ENCODE peak calls at places on chromosome 16, in six cellular contexts. L is K562, Z is HepG2, V is GM12878, X is SK-N-SH, K is GM12891. D is an unnamed sample.
A peak's percentile ranks its signal among the peaks of the same experiment; 100 is the strongest.

GRCh38 chr16:56708418-56708817 is 21.5 kb upstream of the NUP93 start:
- DNase-seq in L (no peak), Z (no peak), V (no peak), X (no peak), K (no peak), D (no peak)

GRCh38 chr16:8931864-8932263 is 31.8 kb downstream of the USP7 start:
- DNase-seq in L (peak; percentile 55), Z (peak; percentile 48), V (no peak), X (no peak), K (no peak), D (no peak)

GRCh38 chr16:76278976-76279375 is 1.8 kb downstream of the CNTNAP4 start:
- DNase-seq in L (no peak), Z (peak; percentile 13), V (no peak), X (peak; percentile 21), K (no peak), D (no peak)

GRCh38 chr16:23670137-23670776 is 8.4 kb upstream of the PLK1 start:
- DNase-seq in L (no peak), Z (no peak), V (peak; percentile 77), X (no peak), K (no peak), D (no peak)

GRCh38 chr16:12293017-12293618 is 316.6 kb downstream of the SNX29 start:
- DNase-seq in L (peak; percentile 29), Z (no peak), V (no peak), X (no peak), K (no peak), D (no peak)

GRCh38 chr16:85782476-85782875 is 16.9 kb downstream of the EMC8 start:
- DNase-seq in L (no peak), Z (no peak), V (no peak), X (no peak), K (no peak), D (no peak)

GRCh38 chr16:81796035-81796434 is 16.9 kb downstream of the PLCG2 start:
- DNase-seq in L (no peak), Z (no peak), V (no peak), X (no peak), K (no peak), D (no peak)

GRCh38 chr16:13426279-13426678 is 493.7 kb upstream of the ERCC4 start:
- DNase-seq in L (peak; percentile 19), Z (peak; percentile 60), V (no peak), X (no peak), K (no peak), D (no peak)

GRCh38 chr16:24753437-24753836 is 24.0 kb downstream of the TNRC6A start:
- DNase-seq in L (no peak), Z (no peak), V (no peak), X (no peak), K (no peak), D (no peak)

GRCh38 chr16:4176794-4177438 is 60.7 kb upstream of the ADCY9 start:
- DNase-seq in L (peak; percentile 29), Z (peak; percentile 8), V (peak; percentile 21), X (no peak), K (peak; percentile 30), D (no peak)

DNA sequence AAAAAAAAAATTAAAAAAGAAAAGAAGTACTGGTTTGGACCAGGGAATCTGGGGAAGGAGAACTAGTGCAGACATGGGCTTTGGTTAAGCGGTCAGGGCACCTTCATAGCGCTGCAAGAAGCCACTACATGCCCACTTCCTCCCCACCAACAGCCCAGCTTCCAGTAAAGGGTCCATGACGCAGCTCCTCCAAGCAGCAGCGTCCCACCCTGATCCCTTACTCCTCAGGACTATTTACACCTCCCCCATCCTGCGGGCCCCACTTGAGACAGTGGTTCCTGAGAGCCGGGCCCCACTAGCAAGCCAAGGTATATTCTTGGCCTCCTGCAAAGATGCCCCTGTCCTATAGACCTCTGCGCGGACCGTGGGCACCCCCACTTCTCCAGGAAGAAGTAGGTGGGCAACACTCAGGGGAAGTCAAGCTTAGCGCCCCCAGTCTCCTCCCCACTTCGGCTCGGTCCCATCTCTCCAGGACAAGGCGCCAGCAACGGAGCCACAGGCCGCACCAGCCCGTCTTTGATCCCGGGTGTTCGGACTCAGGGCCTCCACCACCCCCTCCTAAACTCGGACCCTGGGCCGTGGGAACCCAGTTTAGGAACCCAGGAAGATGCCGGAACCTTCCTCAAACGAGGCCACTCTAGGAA is 913 bp upstream of the PRR14 start:
- DNase-seq in L (no peak), Z (no peak), V (no peak), X (no peak), K (no peak), D (no peak)
- TF ChIP-seq TAF1 in L (no peak), Z (no peak), V (no peak), X (no peak), K (no peak), D (no peak)

DNA sequence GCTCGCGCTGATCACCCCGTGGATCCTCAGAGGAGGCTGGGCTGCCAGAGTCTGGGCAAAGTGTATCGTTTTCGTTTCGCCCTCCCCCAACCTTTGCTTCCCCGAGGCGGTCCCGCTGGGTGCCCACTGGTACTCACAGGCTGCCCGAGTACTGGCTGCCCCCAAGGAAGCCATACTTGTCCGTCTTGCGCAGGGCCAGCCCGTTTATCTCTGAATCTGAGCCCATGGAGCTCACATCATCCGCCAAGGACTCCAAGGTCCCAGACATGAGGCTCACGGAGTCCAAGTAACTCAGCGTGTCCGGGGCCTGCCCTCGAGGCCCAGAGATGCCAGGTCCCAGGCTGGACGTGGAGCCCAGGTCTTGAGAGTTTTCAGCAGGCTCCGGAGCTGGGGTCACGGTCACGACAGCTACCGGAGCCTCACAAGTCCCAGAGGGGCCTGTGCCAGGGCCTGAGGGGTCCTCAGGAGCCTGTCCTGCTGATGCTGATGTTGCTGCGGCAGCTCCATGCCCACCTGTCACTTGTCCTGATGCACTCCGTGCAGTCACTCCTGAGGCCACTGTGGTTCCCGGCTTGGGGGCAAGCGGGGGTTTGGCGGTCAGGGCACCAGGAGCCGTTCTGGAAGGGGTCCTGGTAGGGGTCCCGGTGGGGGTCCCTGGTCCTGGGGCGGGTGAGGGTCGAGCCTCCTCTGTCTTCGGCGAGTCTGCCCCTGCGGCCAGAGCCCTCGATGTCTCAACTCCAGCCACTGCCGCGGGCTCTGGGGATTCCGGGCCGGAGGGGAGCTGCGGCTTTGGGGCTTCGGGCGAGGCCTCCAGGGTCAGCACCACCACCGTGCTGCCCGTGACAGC is 980 bp downstream of the TBC1D10B start:
- DNase-seq in L (no peak), Z (no peak), V (no peak), X (no peak), K (no peak), D (no peak)
- TF ChIP-seq POLR2AphosphoS5 in L (no peak), Z (no peak), V (no peak), X (no peak), K (no peak), D (no peak)

GRCh38 chr16:30767767-30768465 is 5.8 kb downstream of the RNF40 start:
- DNase-seq in L (no peak), Z (no peak), V (no peak), X (no peak), K (no peak), D (no peak)

GRCh38 chr16:30766206-30766921 is 4.2 kb downstream of the RNF40 start:
- DNase-seq in L (no peak), Z (no peak), V (no peak), X (no peak), K (no peak), D (no peak)

GRCh38 chr16:30766922-30767284 is 4.8 kb downstream of the RNF40 start:
- DNase-seq in L (no peak), Z (no peak), V (no peak), X (no peak), K (no peak), D (no peak)

GRCh38 chr16:30769379-30770089 is 7.4 kb downstream of the RNF40 start:
- DNase-seq in L (no peak), Z (no peak), V (no peak), X (no peak), K (no peak), D (no peak)

DNA sequence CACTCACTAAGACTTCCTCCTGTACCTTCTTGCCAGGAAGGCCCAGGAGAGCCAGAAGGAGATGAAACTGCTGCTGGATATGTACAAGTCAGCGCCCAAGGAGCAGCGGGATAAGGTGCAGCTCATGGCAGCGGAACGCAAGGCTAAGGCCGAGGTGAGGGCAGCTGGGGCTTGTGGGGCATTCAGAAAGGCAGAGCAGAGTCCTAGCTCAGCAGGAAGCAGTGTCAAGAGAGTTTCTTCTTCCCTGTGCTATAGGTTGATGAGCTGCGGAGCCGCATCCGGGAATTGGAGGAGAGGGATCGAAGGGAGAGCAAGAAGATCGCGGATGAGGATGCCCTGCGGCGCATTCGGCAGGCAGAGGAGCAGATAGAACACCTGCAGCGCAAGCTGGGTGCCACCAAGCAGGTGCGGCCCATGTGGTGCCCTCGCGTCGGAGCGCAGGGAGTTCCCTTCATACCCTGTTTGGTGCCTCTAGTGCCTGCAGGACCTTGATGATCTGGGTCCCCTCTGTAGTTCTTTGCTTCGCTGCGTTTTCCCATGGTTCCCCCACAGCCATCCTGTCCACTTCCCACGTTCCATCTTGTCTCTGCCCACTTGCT is 6.6 kb downstream of the RNF40 start:
- DNase-seq in L (no peak), Z (no peak), V (no peak), X (no peak), K (no peak), D (no peak)
- TF ChIP-seq TAF1 in L (no peak), Z (no peak), V (no peak), X (no peak), K (no peak), D (no peak)

GRCh38 chr16:31083081-31083480 is 5.7 kb downstream of the PRSS53 start:
- DNase-seq in L (peak; percentile 20), Z (no peak), V (no peak), X (no peak), K (no peak), D (peak; percentile 3)
- TF ChIP-seq POLR2AphosphoS5 in L (no peak), Z (no peak), V (no peak), X (no peak), K (no peak), D (no peak)

GRCh38 chr16:29146266-29146665 is 161.4 kb downstream of the LAT start:
- DNase-seq in L (no peak), Z (no peak), V (no peak), X (no peak), K (no peak), D (no peak)

GRCh38 chr16:29148867-29149272 is 164.0 kb downstream of the LAT start:
- DNase-seq in L (no peak), Z (no peak), V (no peak), X (no peak), K (no peak), D (no peak)

GRCh38 chr16:29151317-29151716 is 166.5 kb downstream of the LAT start:
- DNase-seq in L (no peak), Z (peak; percentile 6), V (no peak), X (no peak), K (no peak), D (no peak)

DNA sequence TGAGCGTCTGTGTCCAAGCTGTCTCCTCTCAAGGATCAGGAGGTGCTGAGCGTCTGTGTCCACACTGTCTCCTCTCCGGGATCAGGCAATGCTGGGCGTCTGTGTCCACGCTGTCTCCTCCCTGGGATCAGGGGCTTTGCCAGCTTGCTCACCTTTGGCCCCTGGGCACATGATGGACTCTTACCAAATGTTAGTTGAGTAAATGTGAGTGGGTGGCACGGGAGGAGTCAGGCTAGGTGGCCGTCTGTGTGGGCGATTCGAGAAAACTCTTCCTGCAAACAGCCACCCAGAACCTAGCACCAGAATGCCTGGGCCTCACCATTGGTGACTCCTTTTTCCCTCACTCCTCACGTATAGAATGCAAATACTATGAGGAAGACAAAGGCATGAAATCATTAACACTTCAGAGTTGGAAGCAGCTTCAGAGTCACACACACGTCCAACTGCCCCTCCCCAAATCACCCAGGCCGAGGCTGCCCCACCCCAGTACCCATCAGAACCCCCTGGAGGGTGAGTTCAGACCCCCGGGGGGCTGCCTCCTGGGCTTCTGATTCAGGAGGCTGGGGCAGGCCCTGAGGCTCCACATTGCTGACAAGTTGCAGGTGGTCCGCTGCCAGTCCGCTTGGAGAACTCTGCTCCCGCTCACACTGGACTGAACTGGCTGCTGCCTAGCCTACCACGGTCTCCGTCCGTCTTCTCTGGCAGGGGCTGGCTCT is 163.0 kb downstream of the LAT start:
- DNase-seq in L (no peak), Z (no peak), V (no peak), X (no peak), K (no peak), D (no peak)
- TF ChIP-seq TAF1 in L (no peak), Z (no peak), V (no peak), X (no peak), K (no peak), D (no peak)

D was measured in GM12892.